ENCODE peak calls at places on chromosomes 2 and 18, in five cellular contexts. G, Y, K, C and B are unnamed samples.

GRCh38 chr18:74219056-74219455 is 70.7 kb downstream of the TIMM21 start:
- DNase-seq in G (no peak), K (no peak), Y (no peak), C (no peak), B (no peak)

GRCh38 chr2:98869272-98869641 is 66.8 kb downstream of the CRACDL start:
- DNase-seq in G (no peak), C (no peak), Y (peak), K (no peak), B (peak)

GRCh38 chr2:166384774-166385173 is 9.0 kb upstream of the SCN9A start:
- DNase-seq in Y (peak), C (no peak), K (no peak), G (peak), B (peak)

GRCh38 chr2:110657721-110658305 is 20.1 kb downstream of the BUB1 start:
- DNase-seq in K (no peak), C (no peak), Y (no peak), G (no peak), B (no peak)

GRCh38 chr18:27823053-27823452 is 353.9 kb downstream of the CDH2 start:
- DNase-seq in Y (peak), C (no peak), K (no peak), G (no peak), B (no peak)

GRCh38 chr2:46812381-46813024 is 103.1 kb downstream of the MCFD2 start:
- DNase-seq in G (no peak), C (peak), K (no peak), Y (no peak), B (peak)

GRCh38 chr18:74834424-74835309 is 237.0 kb downstream of the ZNF407 start:
- DNase-seq in Y (peak), C (no peak), K (no peak), G (no peak), B (no peak)

GRCh38 chr2:101752708-101753107 is 55.2 kb downstream of the MAP4K4 start:
- DNase-seq in G (no peak), C (no peak), K (no peak), Y (no peak), B (peak)

GRCh38 chr2:173109253-173110188 is 33.9 kb downstream of the MAP3K20 start:
- DNase-seq in C (no peak), K (no peak), G (no peak), Y (no peak), B (peak)

GRCh38 chr2:152405206-152406118 is 70.5 kb downstream of the FMNL2 start:
- DNase-seq in Y (no peak), K (no peak), G (no peak), C (no peak), B (peak)

GRCh38 chr2:152407204-152407721 is 72.3 kb downstream of the FMNL2 start:
- DNase-seq in K (no peak), C (peak), G (peak), Y (peak), B (peak)

GRCh38 chr2:152407806-152408205 is 72.8 kb downstream of the FMNL2 start:
- DNase-seq in C (peak), Y (no peak), G (no peak), K (no peak), B (no peak)

GRCh38 chr2:152406119-152406835 is 71.3 kb downstream of the FMNL2 start:
- DNase-seq in K (no peak), Y (no peak), C (no peak), G (no peak), B (no peak)

GRCh38 chr2:152406836-152407161 is 71.8 kb downstream of the FMNL2 start:
- DNase-seq in Y (no peak), K (no peak), G (no peak), C (no peak), B (no peak)
- H3K27ac ChIP-seq in Y (no peak), K (no peak), G (no peak), C (no peak), B (no peak)

DNA sequence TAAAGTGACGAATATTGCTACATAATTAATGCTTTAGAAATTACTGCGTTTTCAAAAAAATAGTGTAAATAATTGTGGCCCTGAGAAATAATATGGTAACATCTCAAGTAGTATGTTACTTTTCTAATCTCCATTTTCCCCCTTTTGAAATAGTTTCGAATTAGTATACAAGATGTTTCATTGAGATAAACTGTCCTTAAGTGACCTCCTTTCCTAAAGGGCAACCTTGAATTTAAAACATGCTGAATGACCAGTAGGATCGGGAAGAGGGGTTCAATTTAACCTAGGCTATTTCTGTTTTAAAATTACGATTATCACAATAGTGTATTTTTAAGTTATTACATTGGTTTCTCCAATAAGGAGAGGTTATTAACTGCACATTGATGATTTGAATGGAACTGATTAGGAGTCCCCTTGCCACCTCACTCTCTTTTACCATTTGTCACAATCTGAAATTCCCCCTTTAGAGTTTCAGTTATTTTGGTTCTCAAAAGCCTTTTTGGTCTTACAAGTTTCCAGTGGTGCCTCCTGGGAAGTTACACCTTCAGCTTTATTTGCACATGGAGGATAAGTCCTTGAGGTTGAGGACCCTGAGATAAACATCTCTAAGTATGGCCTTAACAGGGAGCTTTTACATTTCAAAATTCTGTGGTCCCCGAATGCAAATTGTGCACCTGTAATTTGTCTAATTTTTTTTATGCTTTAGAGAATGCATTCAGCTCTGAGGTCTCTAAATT is 2.3 kb downstream of the ACTR3 start:
- DNase-seq in Y (no peak), K (no peak), C (no peak), G (no peak), B (no peak)
- H3K4me3 ChIP-seq in Y (peak), K (peak), C (no peak), G (peak), B (peak)

DNA sequence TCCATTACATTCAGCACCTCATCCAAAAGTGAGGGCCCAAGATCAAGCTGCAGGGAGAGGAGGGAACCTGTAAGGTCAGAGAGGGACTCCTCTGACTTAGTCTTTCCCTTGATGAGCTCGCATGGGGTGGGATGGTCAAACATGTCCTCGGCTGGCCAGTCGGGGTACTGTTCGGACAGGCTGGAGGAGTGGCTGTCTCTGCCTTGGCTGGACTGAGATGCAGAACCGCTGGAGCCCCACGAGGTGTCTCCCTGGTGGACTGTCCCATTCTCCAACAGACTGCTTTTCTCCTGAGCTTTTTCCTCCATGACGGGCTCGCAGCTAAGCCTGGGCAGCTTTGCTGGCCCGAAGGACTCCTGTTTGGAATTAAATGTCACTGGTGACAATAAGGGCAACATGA is 25.6 kb downstream of the CDC42EP3 start:
- DNase-seq in G (no peak), C (no peak), Y (no peak), K (no peak), B (no peak)
- H3K27ac ChIP-seq in G (no peak), C (no peak), Y (no peak), K (no peak), B (no peak)

GRCh38 chr18:31723639-31723997 is 37.1 kb downstream of the SLC25A52 start:
- DNase-seq in C (no peak), Y (no peak), G (no peak), K (no peak), B (no peak)
- H3K4me3 ChIP-seq in C (no peak), Y (no peak), G (no peak), K (no peak), B (no peak)